ENCODE peak calls at places on chromosomes 12 and 14, in eight cellular contexts. K is HCT116, H is esophagus squamous epithelium, N is fibroblast of lung, M is WTC11, E is endothelial cell, B is GM12865, V is omental fat pad. R is an unnamed sample.

GRCh38 chr14:94770815-94771190 is 890 bp upstream of the GSC start:
- DNase-seq in K (no peak), H (no peak), N (no peak), M (no peak), E (no peak), B (no peak), V (no peak), R (no peak)

GRCh38 chr12:12890492-12890814 is 909 bp upstream of the GPRC5A start:
- DNase-seq in K (no peak), H (no peak), N (no peak), M (no peak), E (no peak), B (no peak), V (no peak), R (no peak)

GRCh38 chr12:25286837-25287236 is 36.1 kb upstream of the KRAS start:
- DNase-seq in K (no peak), H (no peak), N (no peak), M (no peak), E (no peak), B (no peak), V (no peak), R (no peak)

GRCh38 chr12:104505095-104505819 is 48.5 kb downstream of the CHST11 start:
- DNase-seq in K (no peak), H (no peak), N (peak; percentile 40), M (no peak), E (no peak), B (peak; percentile 94), V (no peak), R (no peak)

GRCh38 chr12:94172973-94173372 is 24.6 kb downstream of the PLXNC1 start:
- DNase-seq in K (no peak), H (peak; percentile 6), N (peak; percentile 91), M (no peak), E (no peak), B (no peak), V (no peak), R (no peak)

GRCh38 chr14:68730811-68731425 is 61.9 kb downstream of the ZFP36L1 start:
- DNase-seq in K (no peak), H (no peak), N (no peak), M (peak; percentile 27), E (no peak), B (no peak), V (no peak), R (no peak)

GRCh38 chr12:110658882-110659281 is 30.0 kb downstream of the HVCN1 start:
- DNase-seq in K (no peak), H (no peak), N (no peak), M (no peak), E (peak; percentile 5), B (no peak), V (no peak), R (no peak)

GRCh38 chr12:12466157-12466556 is 96.5 kb downstream of the DUSP16 start:
- DNase-seq in K (no peak), H (no peak), N (no peak), M (no peak), E (no peak), B (no peak), V (no peak), R (no peak)

GRCh38 chr14:64209428-64210165 is 84.6 kb downstream of the ESR2 start:
- DNase-seq in K (no peak), H (no peak), N (peak; percentile 23), M (no peak), E (no peak), B (peak; percentile 57), V (no peak), R (no peak)

GRCh38 chr12:130506844-130507243 is 169.2 kb downstream of the PIWIL1 start:
- DNase-seq in K (no peak), H (no peak), N (no peak), M (no peak), E (no peak), B (peak; percentile 3), V (no peak), R (no peak)

GRCh38 chr14:91228112-91229004 is 16.1 kb downstream of the GPR68 start:
- DNase-seq in K (no peak), H (no peak), N (peak; percentile 88), M (peak; percentile 71), E (no peak), B (peak; percentile 93), V (no peak), R (no peak)

GRCh38 chr12:6533653-6534157 is 612 bp upstream of the GAPDH start:
- DNase-seq in K (peak; percentile 76), H (no peak), N (peak; percentile 82), M (peak; percentile 80), E (peak; percentile 69), B (peak; percentile 87), V (no peak), R (peak; percentile 75)

GRCh38 chr12:55940065-55940732 is 9.2 kb downstream of the DGKA start:
- DNase-seq in K (peak; percentile 59), H (no peak), N (peak; percentile 75), M (peak; percentile 92), E (peak; percentile 88), B (peak; percentile 91), V (peak; percentile 83), R (no peak)

GRCh38 chr12:12333407-12333831 is 16.6 kb downstream of the MANSC1 start:
- DNase-seq in K (no peak), H (no peak), N (peak; percentile 98), M (no peak), E (no peak), B (no peak), V (no peak), R (no peak)

GRCh38 chr14:84006643-84007137 is 1523.3 kb upstream of the FLRT2 start:
- DNase-seq in K (no peak), H (no peak), N (no peak), M (no peak), E (peak; percentile 56), B (no peak), V (no peak), R (no peak)

GRCh38 chr14:78535041-78535440 is 364.9 kb downstream of the NRXN3 start:
- DNase-seq in K (no peak), H (no peak), N (no peak), M (no peak), E (no peak), B (no peak), V (no peak), R (no peak)

GRCh38 chr12:93482721-93483120 is 15.4 kb downstream of the MRPL42 start:
- DNase-seq in K (no peak), H (no peak), N (no peak), M (no peak), E (no peak), B (no peak), V (no peak), R (no peak)

GRCh38 chr14:73712540-73713141 is 1.5 kb downstream of the PNMA1 start:
- DNase-seq in K (no peak), H (no peak), N (peak; percentile 36), M (no peak), E (no peak), B (peak; percentile 67), V (no peak), R (no peak)

GRCh38 chr12:62933871-62934798 is 815 bp downstream of the PPM1H start:
- DNase-seq in K (no peak), H (no peak), N (peak; percentile 40), M (peak; percentile 56), E (peak; percentile 49), B (peak; percentile 36), V (no peak), R (peak; percentile 23)

GRCh38 chr14:100012478-100012925 is 52.7 kb upstream of the EVL start:
- DNase-seq in K (no peak), H (no peak), N (peak; percentile 87), M (no peak), E (no peak), B (peak; percentile 30), V (no peak), R (no peak)

GRCh38 chr14:50335389-50335788 is 23.3 kb downstream of the DMAC2L start:
- DNase-seq in K (no peak), H (no peak), N (peak; percentile 69), M (peak; percentile 33), E (peak; percentile 20), B (no peak), V (no peak), R (peak; percentile 19)

GRCh38 chr14:78341827-78342389 is 171.7 kb downstream of the NRXN3 start:
- DNase-seq in K (no peak), H (no peak), N (no peak), M (no peak), E (no peak), B (no peak), V (no peak), R (no peak)

GRCh38 chr12:53047221-53048032 is 2.4 kb upstream of the TNS2 start:
- DNase-seq in K (no peak), H (no peak), N (peak; percentile 86), M (peak; percentile 81), E (peak; percentile 84), B (peak; percentile 51), V (no peak), R (peak; percentile 73)

GRCh38 chr12:81797100-81797499 is 38.0 kb upstream of the PPFIA2 start:
- DNase-seq in K (peak; percentile 24), H (no peak), N (no peak), M (no peak), E (no peak), B (peak; percentile 8), V (no peak), R (no peak)
- TF ChIP-seq CTCF in K (peak; percentile 4), H (no peak), N (no peak), M (peak; percentile 25), E (peak; percentile 77), B (peak; percentile 26), V (no peak), R (peak; percentile 47)

GRCh38 chr12:28998662-28999120 is 150.4 kb upstream of the FAR2 start:
- DNase-seq in K (no peak), H (no peak), N (peak; percentile 47), M (no peak), E (peak; percentile 33), B (peak; percentile 31), V (no peak), R (no peak)
- TF ChIP-seq CTCF in K (peak; percentile 38), H (peak; percentile 28), N (peak; percentile 67), M (peak; percentile 35), E (peak; percentile 35), B (peak; percentile 40), V (no peak), R (peak; percentile 24)

GRCh38 chr12:46296822-46297221 is 28.0 kb upstream of the SLC38A1 start:
- DNase-seq in K (no peak), H (no peak), N (no peak), M (no peak), E (no peak), B (no peak), V (no peak), R (no peak)

GRCh38 chr12:46292754-46293402 is 24.0 kb upstream of the SLC38A1 start:
- DNase-seq in K (no peak), H (no peak), N (no peak), M (no peak), E (no peak), B (no peak), V (no peak), R (no peak)
- TF ChIP-seq CTCF in K (no peak), H (no peak), N (peak; percentile 30), M (no peak), E (no peak), B (no peak), V (no peak), R (no peak)

GRCh38 chr14:77190977-77191376 is 9.4 kb downstream of the TMEM63C start:
- DNase-seq in K (no peak), H (no peak), N (no peak), M (no peak), E (no peak), B (no peak), V (no peak), R (no peak)
- TF ChIP-seq CTCF in K (no peak), H (no peak), N (no peak), M (no peak), E (no peak), B (no peak), V (no peak), R (no peak)

R was measured in D721Med.